ENCODE peak calls at places on chromosome 10, in eight cellular contexts. One of them, this sample, is unnamed.
A peak's percentile ranks its signal among the peaks of the same experiment; 100 is the strongest.

GRCh38 chr10:132328738-132329137 is 3.3 kb upstream of the LRRC27 start:
- DNase-seq in GM10248: no peak
- DNase-seq in DND-41: no peak
- DNase-seq in T1000: no peak
- DNase-seq in naive B cell: no peak
- DNase-seq in EL: no peak
- DNase-seq in T47D: no peak
- DNase-seq in neuronal stem cell: no peak
- DNase-seq in this sample: no peak

GRCh38 chr10:34033067-34033466 is 698.6 kb upstream of the NRP1 start:
- DNase-seq in DND-41: no peak
- DNase-seq in EL: no peak
- DNase-seq in naive B cell: no peak
- DNase-seq in GM10248: no peak
- DNase-seq in T1000: no peak
- DNase-seq in neuronal stem cell: no peak
- DNase-seq in T47D: no peak
- DNase-seq in this sample: no peak

GRCh38 chr10:7525314-7526016 is 114.6 kb upstream of the SFMBT2 start:
- DNase-seq in T1000: peak; percentile 5
- DNase-seq in naive B cell: peak; percentile 46
- DNase-seq in neuronal stem cell: peak; percentile 64
- DNase-seq in T47D: peak; percentile 83
- DNase-seq in EL: peak; percentile 60
- DNase-seq in GM10248: peak; percentile 85
- DNase-seq in DND-41: peak; percentile 79
- DNase-seq in this sample: peak; percentile 64

GRCh38 chr10:13349776-13350274 is 1.7 kb upstream of the SEPHS1 start:
- DNase-seq in EL: peak; percentile 51
- DNase-seq in T1000: peak; percentile 82
- DNase-seq in naive B cell: no peak
- DNase-seq in T47D: peak; percentile 83
- DNase-seq in GM10248: no peak
- DNase-seq in neuronal stem cell: no peak
- DNase-seq in DND-41: peak; percentile 78
- DNase-seq in this sample: peak; percentile 60

GRCh38 chr10:54402576-54402975 is 398.5 kb downstream of the PCDH15 start:
- DNase-seq in neuronal stem cell: peak; percentile 8
- DNase-seq in T47D: peak; percentile 71
- DNase-seq in naive B cell: no peak
- DNase-seq in EL: no peak
- DNase-seq in DND-41: no peak
- DNase-seq in GM10248: no peak
- DNase-seq in T1000: no peak
- DNase-seq in this sample: no peak

GRCh38 chr10:89207801-89208551 is 859 bp upstream of the CH25H start:
- DNase-seq in neuronal stem cell: peak; percentile 30
- DNase-seq in T1000: no peak
- DNase-seq in DND-41: no peak
- DNase-seq in T47D: no peak
- DNase-seq in EL: peak; percentile 50
- DNase-seq in GM10248: peak; percentile 35
- DNase-seq in naive B cell: peak; percentile 27
- DNase-seq in this sample: peak; percentile 64

GRCh38 chr10:110535958-110536891 is 31.3 kb upstream of the SMC3 start:
- DNase-seq in GM10248: peak; percentile 72
- DNase-seq in EL: peak; percentile 87
- DNase-seq in naive B cell: peak; percentile 62
- DNase-seq in DND-41: peak; percentile 57
- DNase-seq in neuronal stem cell: no peak
- DNase-seq in T1000: peak; percentile 71
- DNase-seq in T47D: peak; percentile 32
- DNase-seq in this sample: no peak

GRCh38 chr10:97931041-97931440 is 81.4 kb downstream of the GOLGA7B start:
- DNase-seq in EL: no peak
- DNase-seq in GM10248: no peak
- DNase-seq in T47D: no peak
- DNase-seq in naive B cell: no peak
- DNase-seq in neuronal stem cell: no peak
- DNase-seq in T1000: no peak
- DNase-seq in DND-41: no peak
- DNase-seq in this sample: no peak

GRCh38 chr10:3429651-3430050 is 257.1 kb upstream of the PITRM1 start:
- DNase-seq in DND-41: no peak
- DNase-seq in GM10248: no peak
- DNase-seq in naive B cell: no peak
- DNase-seq in T47D: no peak
- DNase-seq in EL: no peak
- DNase-seq in neuronal stem cell: no peak
- DNase-seq in T1000: no peak
- DNase-seq in this sample: no peak

GRCh38 chr10:17536221-17536620 is 81.0 kb downstream of the HACD1 start:
- DNase-seq in T1000: no peak
- DNase-seq in GM10248: no peak
- DNase-seq in EL: no peak
- DNase-seq in naive B cell: no peak
- DNase-seq in T47D: no peak
- DNase-seq in DND-41: no peak
- DNase-seq in neuronal stem cell: no peak
- DNase-seq in this sample: no peak

GRCh38 chr10:87706731-87707130 is 47.1 kb downstream of the PAPSS2 start:
- DNase-seq in naive B cell: no peak
- DNase-seq in DND-41: no peak
- DNase-seq in neuronal stem cell: no peak
- DNase-seq in T47D: no peak
- DNase-seq in EL: peak; percentile 23
- DNase-seq in GM10248: no peak
- DNase-seq in T1000: peak; percentile 16
- DNase-seq in this sample: no peak

GRCh38 chr10:74371696-74372095 is 220.7 kb downstream of the ADK start:
- DNase-seq in EL: peak; percentile 52
- DNase-seq in naive B cell: no peak
- DNase-seq in T47D: no peak
- DNase-seq in GM10248: no peak
- DNase-seq in T1000: no peak
- DNase-seq in neuronal stem cell: no peak
- DNase-seq in DND-41: no peak
- DNase-seq in this sample: no peak

GRCh38 chr10:124008187-124008970 is 85.0 kb downstream of the CHST15 start:
- DNase-seq in neuronal stem cell: no peak
- DNase-seq in DND-41: no peak
- DNase-seq in T1000: no peak
- DNase-seq in GM10248: no peak
- DNase-seq in T47D: no peak
- DNase-seq in EL: no peak
- DNase-seq in naive B cell: no peak
- DNase-seq in this sample: no peak

GRCh38 chr10:126224967-126225671 is 163.2 kb downstream of the ADAM12 start:
- DNase-seq in T1000: no peak
- DNase-seq in T47D: no peak
- DNase-seq in GM10248: no peak
- DNase-seq in neuronal stem cell: no peak
- DNase-seq in DND-41: no peak
- DNase-seq in naive B cell: no peak
- DNase-seq in EL: no peak
- DNase-seq in this sample: no peak

GRCh38 chr10:122062831-122063674 is 74.1 kb downstream of the TACC2 start:
- DNase-seq in naive B cell: no peak
- DNase-seq in T1000: peak; percentile 67
- DNase-seq in DND-41: no peak
- DNase-seq in EL: peak; percentile 82
- DNase-seq in GM10248: no peak
- DNase-seq in neuronal stem cell: peak; percentile 32
- DNase-seq in T47D: peak; percentile 91
- DNase-seq in this sample: no peak

GRCh38 chr10:132151951-132152505 is 34.7 kb upstream of the DPYSL4 start:
- DNase-seq in neuronal stem cell: no peak
- DNase-seq in naive B cell: no peak
- DNase-seq in T1000: no peak
- DNase-seq in EL: no peak
- DNase-seq in T47D: no peak
- DNase-seq in GM10248: no peak
- DNase-seq in DND-41: no peak
- DNase-seq in this sample: no peak

GRCh38 chr10:30155401-30155800 is 96.0 kb upstream of the JCAD start:
- DNase-seq in T1000: no peak
- DNase-seq in DND-41: no peak
- DNase-seq in neuronal stem cell: no peak
- DNase-seq in GM10248: no peak
- DNase-seq in T47D: no peak
- DNase-seq in naive B cell: no peak
- DNase-seq in EL: peak; percentile 10
- DNase-seq in this sample: no peak

GRCh38 chr10:111275091-111275490 is 198.3 kb downstream of the ADRA2A start:
- DNase-seq in neuronal stem cell: no peak
- DNase-seq in GM10248: no peak
- DNase-seq in T47D: no peak
- DNase-seq in naive B cell: no peak
- DNase-seq in DND-41: no peak
- DNase-seq in EL: peak; percentile 31
- DNase-seq in T1000: no peak
- DNase-seq in this sample: no peak

GRCh38 chr10:29982997-29983648 is 76.3 kb downstream of the JCAD start:
- DNase-seq in naive B cell: no peak
- DNase-seq in neuronal stem cell: no peak
- DNase-seq in T47D: no peak
- DNase-seq in GM10248: no peak
- DNase-seq in DND-41: no peak
- DNase-seq in EL: no peak
- DNase-seq in T1000: no peak
- DNase-seq in this sample: no peak

GRCh38 chr10:124280916-124281315 is 137.8 kb downstream of the OAT start:
- DNase-seq in T1000: no peak
- DNase-seq in DND-41: no peak
- DNase-seq in EL: no peak
- DNase-seq in T47D: no peak
- DNase-seq in naive B cell: no peak
- DNase-seq in GM10248: no peak
- DNase-seq in neuronal stem cell: no peak
- DNase-seq in this sample: no peak

GRCh38 chr10:23384364-23384763 is 39.8 kb upstream of the C10orf67 start:
- DNase-seq in naive B cell: no peak
- DNase-seq in DND-41: no peak
- DNase-seq in neuronal stem cell: no peak
- DNase-seq in T1000: no peak
- DNase-seq in T47D: peak; percentile 27
- DNase-seq in GM10248: no peak
- DNase-seq in EL: peak; percentile 71
- DNase-seq in this sample: no peak

GRCh38 chr10:124058346-124059003 is 34.9 kb downstream of the CHST15 start:
- DNase-seq in neuronal stem cell: no peak
- DNase-seq in GM10248: no peak
- DNase-seq in DND-41: no peak
- DNase-seq in T47D: no peak
- DNase-seq in naive B cell: no peak
- DNase-seq in EL: peak; percentile 21
- DNase-seq in T1000: no peak
- DNase-seq in this sample: no peak

GRCh38 chr10:24894309-24894708 is 58.1 kb downstream of the PRTFDC1 start:
- DNase-seq in EL: peak; percentile 92
- DNase-seq in GM10248: no peak
- DNase-seq in DND-41: no peak
- DNase-seq in T47D: no peak
- DNase-seq in neuronal stem cell: no peak
- DNase-seq in T1000: no peak
- DNase-seq in naive B cell: no peak
- DNase-seq in this sample: no peak

GRCh38 chr10:51035344-51035743 is 38.9 kb upstream of the PRKG1 start:
- DNase-seq in EL: no peak
- DNase-seq in naive B cell: no peak
- DNase-seq in neuronal stem cell: no peak
- DNase-seq in DND-41: no peak
- DNase-seq in T47D: peak; percentile 90
- DNase-seq in GM10248: no peak
- DNase-seq in T1000: no peak
- DNase-seq in this sample: no peak

GRCh38 chr10:42754155-42755027 is 28.2 kb upstream of the BMS1 start:
- DNase-seq in naive B cell: peak; percentile 8
- DNase-seq in T1000: no peak
- DNase-seq in neuronal stem cell: peak; percentile 30
- DNase-seq in T47D: no peak
- DNase-seq in GM10248: peak; percentile 37
- DNase-seq in DND-41: no peak
- DNase-seq in EL: peak; percentile 6
- DNase-seq in this sample: peak; percentile 60

GRCh38 chr10:125130886-125131285 is 29.5 kb downstream of the CTBP2 start:
- DNase-seq in GM10248: no peak
- DNase-seq in T47D: no peak
- DNase-seq in naive B cell: no peak
- DNase-seq in neuronal stem cell: no peak
- DNase-seq in EL: no peak
- DNase-seq in T1000: no peak
- DNase-seq in DND-41: no peak
- DNase-seq in this sample: no peak